ENCODE peak calls at places on chromosomes 11 and 22, in ten cellular contexts. F is endothelial cell; B is activated naive CD4-positive, alpha-beta T cell; C is GM04503; J is C1 segment of cervical spinal cord; X is upper lobe of right lung; Y is hypothalamus; T is EH; R is stimulated activated CD4-positive, alpha-beta T cell treated with anti-CD3 and anti-CD28 coated beads, Interleukin-4, amount 100 ng/mL, for 1 hour; K is NCI-H1694 treated with DMSO at 0.1 percent for 48 hours. V is an unnamed sample.

GRCh38 chr11:2295971-2296912 is 5.5 kb downstream of the C11orf21 start:
- DNase-seq in K (no peak), J (no peak), F (peak; percentile 3), R (no peak), T (no peak), X (peak; percentile 57), B (no peak), C (no peak), Y (no peak), V (no peak)

GRCh38 chr11:6979365-6979764 is 40.8 kb downstream of the ZNF214 start:
- DNase-seq in Y (no peak), J (no peak), C (no peak), R (no peak), T (peak; percentile 58), K (no peak), F (no peak), X (no peak), B (no peak), V (no peak)

GRCh38 chr11:12331239-12331874 is 46.0 kb upstream of the PARVA start:
- DNase-seq in B (peak; percentile 59), F (peak; percentile 81), K (peak; percentile 86), X (peak; percentile 78), Y (peak; percentile 56), T (peak; percentile 89), C (peak; percentile 40), J (peak; percentile 53), R (peak; percentile 72), V (peak; percentile 71)

GRCh38 chr22:45413368-45414211 is at the start of the genes RIBC2 and SMC1B:
- DNase-seq in Y (no peak), X (peak; percentile 88), F (peak; percentile 81), R (peak; percentile 79), J (no peak), B (peak; percentile 61), T (peak; percentile 79), C (no peak), K (peak; percentile 57), V (peak; percentile 87)

GRCh38 chr11:2898366-2899079 is 12.9 kb upstream of the CDKN1C start:
- DNase-seq in K (no peak), B (peak; percentile 39), Y (no peak), C (peak; percentile 54), X (peak; percentile 86), T (peak; percentile 93), F (no peak), R (peak; percentile 39), J (no peak), V (peak; percentile 89)

GRCh38 chr22:29030618-29031235 is 30.9 kb downstream of the C22orf31 start:
- DNase-seq in C (no peak), F (peak; percentile 53), T (peak; percentile 69), X (peak; percentile 89), B (no peak), R (no peak), J (peak; percentile 44), K (no peak), Y (peak; percentile 30), V (peak; percentile 91)

GRCh38 chr22:19933328-19934241 is 8.0 kb upstream of the COMT start:
- DNase-seq in B (no peak), X (peak; percentile 42), Y (no peak), F (no peak), K (no peak), J (no peak), C (no peak), T (no peak), R (no peak), V (peak; percentile 0)

GRCh38 chr22:50677493-50678217 is 5.0 kb downstream of the SHANK3 start:
- DNase-seq in T (no peak), B (no peak), C (no peak), R (no peak), F (no peak), X (no peak), J (no peak), K (no peak), Y (no peak), V (peak; percentile 15)

GRCh38 chr11:126363706-126364245 is 8.3 kb downstream of the ST3GAL4 start:
- DNase-seq in J (peak; percentile 60), R (no peak), X (peak; percentile 50), B (no peak), K (no peak), T (no peak), C (no peak), F (no peak), Y (peak; percentile 73), V (no peak)

GRCh38 chr11:110582728-110583432 is 129.4 kb downstream of the ARHGAP20 start:
- DNase-seq in F (no peak), X (no peak), C (no peak), R (no peak), Y (no peak), J (no peak), B (no peak), T (no peak), K (no peak), V (no peak)

V was measured in AG08396.